ENCODE peak calls at places on chromosomes 13 and 19, in seven cellular contexts. One of them, this sample, is unnamed.

GRCh38 chr13:80196756-80197155 is 144.2 kb downstream of the SPRY2 start:
- DNase-seq in LNCaP clone FGC: no peak
- DNase-seq in PC-9: no peak
- DNase-seq in dorsolateral prefrontal cortex: no peak
- DNase-seq in endothelial cell: no peak
- DNase-seq in tibial nerve: no peak
- DNase-seq in body of pancreas: no peak
- DNase-seq in this sample: no peak

GRCh38 chr13:111319998-111320911 is at the start of gene TEX29:
- DNase-seq in endothelial cell: no peak
- DNase-seq in LNCaP clone FGC: no peak
- DNase-seq in PC-9: no peak
- DNase-seq in body of pancreas: no peak
- DNase-seq in tibial nerve: no peak
- DNase-seq in dorsolateral prefrontal cortex: no peak
- DNase-seq in this sample: no peak

GRCh38 chr19:7442423-7442822 is 46.4 kb downstream of the PEX11G start:
- DNase-seq in tibial nerve: no peak
- DNase-seq in endothelial cell: no peak
- DNase-seq in dorsolateral prefrontal cortex: peak
- DNase-seq in body of pancreas: no peak
- DNase-seq in LNCaP clone FGC: no peak
- DNase-seq in PC-9: no peak
- DNase-seq in this sample: no peak

GRCh38 chr19:35470128-35470527 is 20.1 kb downstream of the KRTDAP start:
- DNase-seq in dorsolateral prefrontal cortex: no peak
- DNase-seq in PC-9: no peak
- DNase-seq in LNCaP clone FGC: no peak
- DNase-seq in tibial nerve: no peak
- DNase-seq in body of pancreas: no peak
- DNase-seq in endothelial cell: no peak
- DNase-seq in this sample: no peak

GRCh38 chr13:82062772-82063171 is 1721.8 kb upstream of the SPRY2 start:
- DNase-seq in body of pancreas: no peak
- DNase-seq in LNCaP clone FGC: no peak
- DNase-seq in PC-9: no peak
- DNase-seq in dorsolateral prefrontal cortex: no peak
- DNase-seq in tibial nerve: no peak
- DNase-seq in endothelial cell: no peak
- DNase-seq in this sample: no peak

GRCh38 chr19:13872695-13873389 is 4.1 kb upstream of the NANOS3 start:
- DNase-seq in dorsolateral prefrontal cortex: no peak
- DNase-seq in PC-9: peak
- DNase-seq in body of pancreas: no peak
- DNase-seq in endothelial cell: peak
- DNase-seq in tibial nerve: no peak
- DNase-seq in LNCaP clone FGC: no peak
- DNase-seq in this sample: no peak

GRCh38 chr13:100887729-100888151 is 213.1 kb upstream of the TMTC4 start:
- DNase-seq in LNCaP clone FGC: no peak
- DNase-seq in tibial nerve: no peak
- DNase-seq in body of pancreas: no peak
- DNase-seq in dorsolateral prefrontal cortex: no peak
- DNase-seq in endothelial cell: no peak
- DNase-seq in PC-9: peak
- DNase-seq in this sample: no peak

GRCh38 chr19:925087-925911 is 536 bp upstream of the ARID3A start:
- DNase-seq in tibial nerve: peak
- DNase-seq in endothelial cell: peak
- DNase-seq in LNCaP clone FGC: no peak
- DNase-seq in dorsolateral prefrontal cortex: peak
- DNase-seq in PC-9: peak
- DNase-seq in body of pancreas: peak
- DNase-seq in this sample: no peak

GRCh38 chr19:46726551-46726950 is 9.6 kb upstream of the PRKD2 start:
- DNase-seq in LNCaP clone FGC: no peak
- DNase-seq in body of pancreas: no peak
- DNase-seq in tibial nerve: no peak
- DNase-seq in endothelial cell: no peak
- DNase-seq in PC-9: peak
- DNase-seq in dorsolateral prefrontal cortex: no peak
- DNase-seq in this sample: no peak

GRCh38 chr13:78759704-78760103 is 100.7 kb upstream of the OBI1 start:
- DNase-seq in PC-9: no peak
- DNase-seq in tibial nerve: no peak
- DNase-seq in endothelial cell: no peak
- DNase-seq in dorsolateral prefrontal cortex: no peak
- DNase-seq in body of pancreas: no peak
- DNase-seq in LNCaP clone FGC: no peak
- DNase-seq in this sample: no peak

GRCh38 chr19:39046037-39046821 is 13.9 kb upstream of the FBXO27 start:
- DNase-seq in body of pancreas: no peak
- DNase-seq in LNCaP clone FGC: no peak
- DNase-seq in dorsolateral prefrontal cortex: no peak
- DNase-seq in PC-9: peak
- DNase-seq in tibial nerve: no peak
- DNase-seq in endothelial cell: no peak
- DNase-seq in this sample: no peak

GRCh38 chr19:33550741-33551140 is 29.1 kb upstream of the PEPD start:
- DNase-seq in dorsolateral prefrontal cortex: no peak
- DNase-seq in PC-9: no peak
- DNase-seq in endothelial cell: no peak
- DNase-seq in LNCaP clone FGC: no peak
- DNase-seq in body of pancreas: no peak
- DNase-seq in tibial nerve: no peak
- DNase-seq in this sample: no peak

GRCh38 chr19:7861619-7862412 is 12.4 kb downstream of the PRR36 start:
- DNase-seq in PC-9: no peak
- DNase-seq in LNCaP clone FGC: no peak
- DNase-seq in dorsolateral prefrontal cortex: no peak
- DNase-seq in endothelial cell: no peak
- DNase-seq in tibial nerve: no peak
- DNase-seq in body of pancreas: no peak
- DNase-seq in this sample: peak

GRCh38 chr13:110454227-110454859 is 107.2 kb downstream of the RAB20 start:
- DNase-seq in LNCaP clone FGC: no peak
- DNase-seq in tibial nerve: no peak
- DNase-seq in body of pancreas: no peak
- DNase-seq in endothelial cell: no peak
- DNase-seq in PC-9: no peak
- DNase-seq in dorsolateral prefrontal cortex: no peak
- DNase-seq in this sample: no peak

GRCh38 chr13:99323488-99323887 is 16.3 kb upstream of the GPR183 start:
- DNase-seq in PC-9: no peak
- DNase-seq in LNCaP clone FGC: no peak
- DNase-seq in endothelial cell: no peak
- DNase-seq in body of pancreas: no peak
- DNase-seq in dorsolateral prefrontal cortex: no peak
- DNase-seq in tibial nerve: no peak
- DNase-seq in this sample: no peak

GRCh38 chr19:53085496-53085895 is 17.7 kb downstream of the ZNF160 start:
- DNase-seq in tibial nerve: no peak
- DNase-seq in LNCaP clone FGC: no peak
- DNase-seq in PC-9: no peak
- DNase-seq in dorsolateral prefrontal cortex: no peak
- DNase-seq in body of pancreas: no peak
- DNase-seq in endothelial cell: no peak
- DNase-seq in this sample: no peak

GRCh38 chr13:60671386-60671785 is 274.4 kb downstream of the TDRD3 start:
- DNase-seq in dorsolateral prefrontal cortex: no peak
- DNase-seq in LNCaP clone FGC: no peak
- DNase-seq in endothelial cell: no peak
- DNase-seq in body of pancreas: no peak
- DNase-seq in PC-9: no peak
- DNase-seq in tibial nerve: no peak
- DNase-seq in this sample: no peak

GRCh38 chr19:38599722-38600121 is 18.0 kb downstream of the MAP4K1 start:
- DNase-seq in tibial nerve: no peak
- DNase-seq in PC-9: no peak
- DNase-seq in endothelial cell: no peak
- DNase-seq in LNCaP clone FGC: no peak
- DNase-seq in body of pancreas: no peak
- DNase-seq in dorsolateral prefrontal cortex: no peak
- DNase-seq in this sample: no peak

GRCh38 chr19:21147540-21147939 is 5.7 kb downstream of the ZNF431 start:
- DNase-seq in dorsolateral prefrontal cortex: no peak
- DNase-seq in tibial nerve: no peak
- DNase-seq in body of pancreas: no peak
- DNase-seq in PC-9: no peak
- DNase-seq in LNCaP clone FGC: no peak
- DNase-seq in endothelial cell: no peak
- DNase-seq in this sample: no peak

GRCh38 chr13:31859546-31859945 is 120.2 kb downstream of the RXFP2 start:
- DNase-seq in PC-9: no peak
- DNase-seq in endothelial cell: no peak
- DNase-seq in LNCaP clone FGC: no peak
- DNase-seq in body of pancreas: no peak
- DNase-seq in tibial nerve: no peak
- DNase-seq in dorsolateral prefrontal cortex: no peak
- DNase-seq in this sample: no peak

GRCh38 chr13:31310356-31310755 is 110.6 kb downstream of the B3GLCT start:
- DNase-seq in dorsolateral prefrontal cortex: no peak
- DNase-seq in endothelial cell: no peak
- DNase-seq in PC-9: no peak
- DNase-seq in LNCaP clone FGC: no peak
- DNase-seq in tibial nerve: no peak
- DNase-seq in body of pancreas: no peak
- DNase-seq in this sample: no peak

GRCh38 chr13:83878691-83879410 is 3.4 kb downstream of the SLITRK1 start:
- DNase-seq in PC-9: no peak
- DNase-seq in LNCaP clone FGC: no peak
- DNase-seq in dorsolateral prefrontal cortex: no peak
- DNase-seq in tibial nerve: no peak
- DNase-seq in body of pancreas: no peak
- DNase-seq in endothelial cell: no peak
- DNase-seq in this sample: no peak

GRCh38 chr13:35785563-35786327 is 309.3 kb upstream of the MAB21L1 start:
- DNase-seq in tibial nerve: no peak
- DNase-seq in LNCaP clone FGC: no peak
- DNase-seq in dorsolateral prefrontal cortex: no peak
- DNase-seq in endothelial cell: no peak
- DNase-seq in PC-9: no peak
- DNase-seq in body of pancreas: no peak
- DNase-seq in this sample: no peak

GRCh38 chr19:58538257-58539168 is 5.4 kb upstream of the TRIM28 start:
- DNase-seq in body of pancreas: peak
- DNase-seq in PC-9: no peak
- DNase-seq in tibial nerve: no peak
- DNase-seq in endothelial cell: peak
- DNase-seq in LNCaP clone FGC: no peak
- DNase-seq in dorsolateral prefrontal cortex: no peak
- DNase-seq in this sample: peak

GRCh38 chr13:110557082-110557481 is 4.4 kb downstream of the RAB20 start:
- DNase-seq in PC-9: no peak
- DNase-seq in dorsolateral prefrontal cortex: no peak
- DNase-seq in endothelial cell: no peak
- DNase-seq in body of pancreas: no peak
- DNase-seq in LNCaP clone FGC: no peak
- DNase-seq in tibial nerve: no peak
- DNase-seq in this sample: no peak

GRCh38 chr13:56861472-56861871 is 279.2 kb upstream of the PRR20A start:
- DNase-seq in PC-9: peak
- DNase-seq in LNCaP clone FGC: peak
- DNase-seq in tibial nerve: no peak
- DNase-seq in body of pancreas: no peak
- DNase-seq in dorsolateral prefrontal cortex: no peak
- DNase-seq in endothelial cell: no peak
- DNase-seq in this sample: no peak

GRCh38 chr19:16969127-16969526 is 57.5 kb downstream of the CPAMD8 start:
- DNase-seq in endothelial cell: no peak
- DNase-seq in PC-9: peak
- DNase-seq in dorsolateral prefrontal cortex: no peak
- DNase-seq in tibial nerve: no peak
- DNase-seq in LNCaP clone FGC: no peak
- DNase-seq in body of pancreas: no peak
- DNase-seq in this sample: no peak
- TF ChIP-seq CTCF in endothelial cell: no peak
- TF ChIP-seq CTCF in PC-9: peak
- TF ChIP-seq CTCF in dorsolateral prefrontal cortex: no peak
- TF ChIP-seq CTCF in tibial nerve: no peak
- TF ChIP-seq CTCF in LNCaP clone FGC: no peak
- TF ChIP-seq CTCF in body of pancreas: no peak
- TF ChIP-seq CTCF in this sample: no peak

DNA sequence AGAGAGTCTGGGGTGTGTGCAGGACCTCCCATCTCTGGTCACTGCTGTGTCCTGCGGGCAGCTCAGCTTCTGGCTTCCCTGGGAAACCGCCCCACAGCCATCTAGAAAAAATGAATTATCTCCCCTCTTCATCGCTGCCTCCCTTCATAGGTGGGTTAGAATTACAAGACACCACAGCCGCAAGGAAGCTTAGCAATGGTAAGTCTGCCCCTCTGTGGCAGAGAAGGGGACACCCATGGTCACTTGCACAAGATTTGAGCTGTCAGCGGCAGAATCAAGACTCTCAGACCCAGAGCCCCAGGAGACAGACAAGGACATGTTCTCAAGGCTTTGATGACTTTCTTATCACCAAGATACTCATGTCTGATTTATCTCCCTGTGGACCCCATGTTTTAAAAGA is 110.8 kb upstream of the PABPC3 start:
- DNase-seq in PC-9: no peak
- DNase-seq in body of pancreas: no peak
- DNase-seq in tibial nerve: no peak
- DNase-seq in dorsolateral prefrontal cortex: no peak
- DNase-seq in LNCaP clone FGC: no peak
- DNase-seq in endothelial cell: no peak
- DNase-seq in this sample: no peak
- TF ChIP-seq CTCF in PC-9: no peak
- TF ChIP-seq CTCF in body of pancreas: no peak
- TF ChIP-seq CTCF in tibial nerve: no peak
- TF ChIP-seq CTCF in dorsolateral prefrontal cortex: peak
- TF ChIP-seq CTCF in LNCaP clone FGC: no peak
- TF ChIP-seq CTCF in endothelial cell: no peak
- TF ChIP-seq CTCF in this sample: no peak

GRCh38 chr13:42883771-42884170 is 102.4 kb downstream of the FAM216B start:
- DNase-seq in dorsolateral prefrontal cortex: no peak
- DNase-seq in body of pancreas: no peak
- DNase-seq in endothelial cell: no peak
- DNase-seq in PC-9: no peak
- DNase-seq in LNCaP clone FGC: peak
- DNase-seq in tibial nerve: no peak
- DNase-seq in this sample: no peak
- TF ChIP-seq CTCF in dorsolateral prefrontal cortex: no peak
- TF ChIP-seq CTCF in body of pancreas: peak
- TF ChIP-seq CTCF in endothelial cell: no peak
- TF ChIP-seq CTCF in PC-9: peak
- TF ChIP-seq CTCF in LNCaP clone FGC: peak
- TF ChIP-seq CTCF in tibial nerve: no peak
- TF ChIP-seq CTCF in this sample: no peak

DNA sequence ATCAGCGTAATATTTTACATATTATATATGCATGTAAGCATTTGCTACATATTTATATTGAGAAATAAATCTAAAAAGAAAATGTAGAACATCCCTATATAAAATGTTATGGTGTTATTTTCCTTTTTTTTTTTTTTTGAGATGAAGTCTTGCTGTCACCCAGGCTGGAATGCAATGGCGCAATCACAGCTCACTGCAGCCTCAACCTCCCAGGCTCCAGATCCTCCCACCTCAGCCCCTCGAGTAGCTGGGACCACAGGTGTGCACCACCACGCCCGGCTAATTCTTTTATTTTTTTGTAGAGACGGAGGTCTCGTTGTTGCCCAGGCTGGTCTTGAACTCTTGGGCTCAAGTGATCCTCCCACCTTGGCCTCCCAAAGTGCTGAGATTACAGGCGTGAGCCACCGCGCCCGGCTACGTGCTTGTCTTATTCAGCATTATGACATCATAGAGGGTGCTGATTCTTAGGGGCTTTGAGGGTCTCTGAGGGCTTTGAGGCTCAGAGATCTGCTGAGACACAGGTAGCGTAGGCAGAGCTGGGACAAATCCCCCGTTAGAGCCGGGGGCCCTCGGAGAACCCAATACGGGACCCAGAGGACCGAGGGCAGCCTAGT is 101.9 kb downstream of the GADD45B start:
- DNase-seq in PC-9: no peak
- DNase-seq in LNCaP clone FGC: no peak
- DNase-seq in tibial nerve: no peak
- DNase-seq in body of pancreas: no peak
- DNase-seq in endothelial cell: no peak
- DNase-seq in dorsolateral prefrontal cortex: no peak
- DNase-seq in this sample: no peak
- TF ChIP-seq CTCF in PC-9: no peak
- TF ChIP-seq CTCF in LNCaP clone FGC: no peak
- TF ChIP-seq CTCF in tibial nerve: no peak
- TF ChIP-seq CTCF in body of pancreas: no peak
- TF ChIP-seq CTCF in endothelial cell: no peak
- TF ChIP-seq CTCF in dorsolateral prefrontal cortex: no peak
- TF ChIP-seq CTCF in this sample: no peak

This sample was measured in mesothelial cell of epicardium.